ENCODE peak calls at places on chromosomes 4 and X, in four cellular contexts. One of them, this sample, is unnamed.
A peak's percentile ranks its signal among the peaks of the same experiment; 100 is the strongest.

GRCh38 chr4:3291969-3292570 is 751 bp upstream of the RGS12 start:
- DNase-seq in HCT116: peak; percentile 8
- DNase-seq in kidney epithelial cell: no peak
- DNase-seq in ovary: peak; percentile 76
- DNase-seq in this sample: peak; percentile 79

GRCh38 chrX:4661771-4662170 is 948.3 kb upstream of the PRKX start:
- DNase-seq in HCT116: no peak
- DNase-seq in ovary: no peak
- DNase-seq in kidney epithelial cell: no peak
- DNase-seq in this sample: no peak

GRCh38 chr4:24533364-24533763 is 51.0 kb downstream of the DHX15 start:
- DNase-seq in HCT116: no peak
- DNase-seq in ovary: no peak
- DNase-seq in kidney epithelial cell: no peak
- DNase-seq in this sample: no peak

GRCh38 chr4:162162672-162163071 is 1.1 kb downstream of the FSTL5 start:
- DNase-seq in HCT116: no peak
- DNase-seq in kidney epithelial cell: no peak
- DNase-seq in ovary: no peak
- DNase-seq in this sample: no peak

GRCh38 chr4:94332983-94333590 is 9.5 kb downstream of the HPGDS start:
- DNase-seq in HCT116: no peak
- DNase-seq in ovary: no peak
- DNase-seq in kidney epithelial cell: no peak
- DNase-seq in this sample: no peak

GRCh38 chr4:160026720-160027119 is 923.8 kb downstream of the RAPGEF2 start:
- DNase-seq in ovary: no peak
- DNase-seq in kidney epithelial cell: peak; percentile 66
- DNase-seq in HCT116: peak; percentile 39
- DNase-seq in this sample: no peak

GRCh38 chrX:1535241-1536041 is 1.5 kb downstream of the P2RY8 start:
- DNase-seq in HCT116: no peak
- DNase-seq in kidney epithelial cell: no peak
- DNase-seq in ovary: peak; percentile 36
- DNase-seq in this sample: peak; percentile 30

GRCh38 chrX:132119283-132119682 is 8.5 kb downstream of the FRMD7 start:
- DNase-seq in kidney epithelial cell: no peak
- DNase-seq in HCT116: no peak
- DNase-seq in ovary: no peak
- DNase-seq in this sample: no peak

GRCh38 chrX:39749728-39750127 is 348.0 kb downstream of the BCOR start:
- DNase-seq in HCT116: no peak
- DNase-seq in kidney epithelial cell: no peak
- DNase-seq in ovary: no peak
- DNase-seq in this sample: no peak

DNA sequence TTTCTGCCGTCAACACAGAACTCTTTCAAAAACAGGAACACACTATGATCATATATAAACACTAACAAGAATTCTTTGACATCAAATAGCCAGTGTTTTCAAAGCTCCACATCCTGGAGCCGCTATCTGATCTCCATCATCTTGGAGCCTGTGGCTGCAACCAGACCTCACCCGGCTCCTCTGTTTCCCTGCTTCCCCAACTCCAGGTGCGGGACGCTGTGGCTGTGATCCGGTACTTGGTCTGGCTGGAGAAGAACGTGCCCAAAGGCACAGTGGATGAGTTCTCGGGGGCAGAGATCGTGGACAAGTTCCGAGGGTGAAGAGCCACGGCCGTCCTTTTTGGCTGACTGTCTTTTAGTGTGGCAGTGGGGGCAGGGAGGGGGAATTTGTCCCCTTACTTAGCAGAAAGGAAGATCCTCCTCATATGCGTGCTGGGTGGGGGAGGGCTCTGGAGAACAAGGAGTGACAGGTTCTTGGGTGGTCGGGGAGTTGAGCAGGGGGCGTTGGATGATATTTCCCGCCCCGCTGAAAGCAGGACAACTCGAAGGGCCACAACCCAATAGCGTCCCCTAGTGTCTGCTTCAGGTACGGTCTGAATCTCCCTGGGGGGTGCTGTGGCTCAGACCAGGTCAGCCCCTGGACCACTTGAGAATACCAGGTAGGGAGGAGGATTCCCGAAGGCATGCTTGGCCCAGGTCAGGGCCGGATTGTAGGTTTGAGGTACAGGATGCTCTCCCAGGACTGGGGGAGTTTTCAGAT is 15.7 kb downstream of the XPNPEP2 start:
- DNase-seq in ovary: no peak
- DNase-seq in kidney epithelial cell: no peak
- DNase-seq in HCT116: no peak
- DNase-seq in this sample: no peak
- TF ChIP-seq CTCF in ovary: no peak
- TF ChIP-seq CTCF in kidney epithelial cell: peak; percentile 23
- TF ChIP-seq CTCF in HCT116: peak; percentile 52
- TF ChIP-seq CTCF in this sample: no peak

DNA sequence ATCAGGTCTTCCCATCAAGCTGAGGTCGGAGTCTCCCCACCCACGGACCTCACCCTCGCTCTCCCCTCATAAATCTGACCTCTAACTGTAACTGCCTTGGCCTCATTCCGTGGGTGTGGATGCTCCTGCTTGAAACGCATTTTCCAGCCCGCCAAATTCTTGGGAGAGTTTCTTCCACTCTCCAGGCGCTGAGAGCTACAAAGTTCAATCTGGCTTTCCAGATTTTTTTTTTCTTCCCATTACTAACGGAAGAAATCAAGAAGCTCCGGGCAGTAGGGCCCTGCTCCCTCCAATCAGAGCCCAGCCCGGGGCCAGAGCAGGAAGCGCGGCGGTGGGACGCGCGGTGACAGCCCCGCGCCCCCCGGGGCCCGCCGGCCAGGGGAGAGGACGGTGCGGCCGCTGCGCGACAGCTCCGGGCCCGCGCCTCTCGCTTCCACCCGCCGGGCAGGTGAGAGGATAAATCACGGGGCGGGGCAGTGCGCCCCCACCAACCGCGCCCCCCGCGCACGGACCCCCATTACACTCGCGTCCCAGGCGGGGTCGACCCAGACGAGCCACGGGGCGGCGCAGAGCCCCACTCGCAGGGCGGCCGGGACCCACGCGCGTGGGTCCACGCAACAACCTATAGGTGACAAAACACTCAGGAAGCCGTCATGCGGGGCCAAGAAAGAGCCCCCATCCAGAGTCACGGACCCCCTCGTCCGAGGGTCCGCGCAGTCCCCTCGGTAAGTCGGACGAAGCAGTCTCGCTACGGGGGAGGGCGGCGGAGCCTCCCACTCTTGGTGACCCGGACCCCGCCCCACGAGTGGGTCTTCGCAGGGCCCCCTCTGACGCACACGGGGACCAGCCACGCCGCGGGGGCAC is 916 bp downstream of the AFAP1 start:
- DNase-seq in HCT116: no peak
- DNase-seq in kidney epithelial cell: no peak
- DNase-seq in ovary: peak; percentile 60
- DNase-seq in this sample: no peak
- H3K4me3 ChIP-seq in HCT116: peak overlapping the region; percentile 76
- H3K4me3 ChIP-seq in kidney epithelial cell: peak overlapping the region; percentile 72
- H3K4me3 ChIP-seq in ovary: peak overlapping the region; percentile 51
- H3K4me3 ChIP-seq in this sample: peak overlapping the region; percentile 55

GRCh38 chrX:74492720-74493201 is 71.5 kb downstream of the SLC16A2 start:
- DNase-seq in ovary: no peak
- DNase-seq in HCT116: no peak
- DNase-seq in kidney epithelial cell: no peak
- DNase-seq in this sample: peak; percentile 3
- TF ChIP-seq CTCF in ovary: no peak
- TF ChIP-seq CTCF in HCT116: peak; percentile 27
- TF ChIP-seq CTCF in kidney epithelial cell: no peak
- TF ChIP-seq CTCF in this sample: no peak

DNA sequence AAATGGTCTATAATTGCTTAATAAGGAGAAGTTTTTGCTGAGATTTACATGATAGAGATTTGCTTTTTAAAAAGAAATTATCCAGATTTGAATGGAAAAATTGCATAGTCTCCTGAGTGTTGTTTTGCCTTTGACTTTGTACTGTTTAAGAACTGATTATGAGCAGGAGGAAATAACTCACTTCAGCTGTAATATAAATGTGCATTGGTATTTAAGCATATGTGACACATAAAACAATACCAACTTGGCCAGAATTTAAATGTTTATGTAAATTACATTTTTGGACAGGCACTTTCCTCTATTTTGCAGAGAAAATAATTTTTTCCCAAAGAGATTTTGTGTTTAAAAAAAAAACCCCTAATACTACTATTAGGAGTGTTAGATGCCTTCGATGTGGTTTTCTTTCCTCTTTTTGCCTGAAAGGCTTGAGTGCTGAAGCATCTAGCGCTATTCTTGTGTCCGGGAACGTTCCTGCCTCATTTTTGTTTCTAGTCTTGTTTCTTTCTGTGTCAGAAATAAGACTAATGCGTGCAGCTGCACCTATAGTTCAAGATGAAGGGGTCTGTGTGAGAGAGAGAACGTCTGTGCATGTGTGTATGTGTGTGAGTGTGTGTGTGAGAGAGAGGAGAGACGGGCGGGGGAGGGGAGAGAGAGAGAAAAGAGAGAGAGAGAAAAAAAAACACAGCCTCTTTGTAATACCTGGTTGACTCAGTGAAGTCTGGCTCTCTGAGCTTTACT is 60.8 kb downstream of the TBL1X start:
- DNase-seq in HCT116: no peak
- DNase-seq in ovary: no peak
- DNase-seq in kidney epithelial cell: no peak
- DNase-seq in this sample: no peak
- H3K4me3 ChIP-seq in HCT116: no peak overlapping the region
- H3K4me3 ChIP-seq in ovary: no peak overlapping the region
- H3K4me3 ChIP-seq in kidney epithelial cell: no peak overlapping the region
- H3K4me3 ChIP-seq in this sample: no peak overlapping the region

GRCh38 chr4:41179086-41179374 is 35.3 kb downstream of the APBB2 start:
- DNase-seq in HCT116: no peak
- DNase-seq in ovary: no peak
- DNase-seq in kidney epithelial cell: no peak
- DNase-seq in this sample: no peak

GRCh38 chr4:41176357-41176756 is 38.0 kb downstream of the APBB2 start:
- DNase-seq in ovary: no peak
- DNase-seq in kidney epithelial cell: no peak
- DNase-seq in HCT116: no peak
- DNase-seq in this sample: no peak

GRCh38 chr4:41174444-41174843 is 39.9 kb downstream of the APBB2 start:
- DNase-seq in kidney epithelial cell: no peak
- DNase-seq in ovary: no peak
- DNase-seq in HCT116: no peak
- DNase-seq in this sample: no peak

GRCh38 chr4:41178372-41179085 is 35.8 kb downstream of the APBB2 start:
- DNase-seq in ovary: no peak
- DNase-seq in kidney epithelial cell: no peak
- DNase-seq in HCT116: no peak
- DNase-seq in this sample: no peak

DNA sequence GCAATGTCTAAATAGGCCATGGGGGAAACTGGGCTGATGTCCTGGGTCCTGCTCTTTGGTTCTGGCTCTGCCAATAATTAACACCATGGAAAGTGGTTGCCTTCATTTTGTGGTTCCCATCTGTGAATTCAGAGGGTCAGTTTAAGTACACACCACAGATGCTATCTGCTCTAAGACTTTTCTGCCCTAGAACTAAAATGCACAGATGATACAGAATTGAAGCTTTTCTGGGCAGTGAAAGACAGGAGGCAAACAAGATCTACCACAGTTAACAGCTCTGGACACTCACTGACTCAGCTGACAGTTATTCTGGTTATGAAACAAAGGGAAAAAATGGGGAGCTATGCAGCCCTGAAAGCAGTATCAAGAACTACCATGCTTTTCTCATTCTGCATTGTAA is 37.3 kb downstream of the APBB2 start:
- DNase-seq in ovary: no peak
- DNase-seq in kidney epithelial cell: no peak
- DNase-seq in HCT116: no peak
- DNase-seq in this sample: no peak
- TF ChIP-seq CTCF in ovary: no peak
- TF ChIP-seq CTCF in kidney epithelial cell: peak; percentile 50
- TF ChIP-seq CTCF in HCT116: no peak
- TF ChIP-seq CTCF in this sample: no peak

DNA sequence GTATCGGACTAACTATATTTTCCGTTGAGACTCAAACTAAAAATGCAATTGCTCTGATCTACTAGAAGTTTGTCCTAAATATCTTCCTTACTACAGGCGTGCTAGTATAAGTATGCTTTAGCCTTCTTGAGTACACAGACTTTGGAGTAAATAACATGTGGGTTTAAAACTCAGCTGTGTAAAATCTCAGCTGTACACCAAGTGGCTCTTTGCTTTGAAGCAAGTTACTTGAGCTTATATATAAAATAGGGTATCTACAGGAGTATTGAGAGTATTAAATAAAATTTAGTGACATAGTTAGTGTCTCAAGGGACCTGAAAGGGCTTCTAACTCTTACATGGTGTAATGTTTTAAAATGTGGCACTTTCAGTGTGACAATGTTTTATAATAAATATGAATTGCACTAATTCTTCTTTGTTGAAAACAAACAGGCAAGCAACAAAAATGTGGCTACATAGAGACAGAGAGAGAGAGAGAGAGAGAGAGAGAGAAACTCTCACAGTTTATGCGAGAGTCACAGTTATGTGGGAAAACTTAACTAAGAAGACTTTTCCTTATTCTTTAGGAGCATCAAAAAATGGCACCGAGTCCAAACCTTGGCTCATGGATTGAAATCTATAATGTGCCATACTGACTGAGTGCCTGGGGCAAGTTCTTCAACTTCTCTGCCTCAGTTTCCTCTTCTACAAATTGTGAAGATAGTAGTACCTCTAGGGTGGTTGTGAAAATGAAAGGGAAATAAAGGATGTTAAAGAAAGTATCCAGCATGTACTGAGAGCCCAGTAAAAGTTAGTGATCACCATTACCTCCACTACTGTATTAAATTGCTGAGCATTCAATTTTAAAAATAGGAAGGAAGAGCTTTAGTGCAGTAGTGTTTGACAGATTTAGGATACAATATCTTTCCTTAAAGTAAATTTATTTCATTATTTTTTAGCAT is 187.8 kb upstream of the ANK2 start:
- DNase-seq in kidney epithelial cell: no peak
- DNase-seq in HCT116: no peak
- DNase-seq in ovary: no peak
- DNase-seq in this sample: no peak
- H3K4me3 ChIP-seq in kidney epithelial cell: no peak overlapping the region
- H3K4me3 ChIP-seq in HCT116: no peak overlapping the region
- H3K4me3 ChIP-seq in ovary: no peak overlapping the region
- H3K4me3 ChIP-seq in this sample: no peak overlapping the region

This sample was measured in adrenal gland.